ENCODE peak calls at places on chromosome 5, in five cellular contexts. R is neural progenitor cell, C is mesothelial cell of epicardium, P is GM20000, E is mucosa of descending colon. U is an unnamed sample.

GRCh38 chr5:108386345-108387061 is 4.6 kb upstream of the FBXL17 start:
- DNase-seq in R (no peak), C (no peak), P (no peak), E (no peak), U (no peak)

GRCh38 chr5:93384977-93385376 is 196.0 kb downstream of the NR2F1-AS1 start:
- DNase-seq in R (no peak), C (no peak), P (no peak), E (no peak), U (no peak)

GRCh38 chr5:41921166-41921565 is 3.9 kb upstream of the FBXO4 start:
- DNase-seq in R (no peak), C (no peak), P (no peak), E (no peak), U (no peak)

GRCh38 chr5:83035373-83036170 is 41.6 kb downstream of the TMEM167A start:
- DNase-seq in R (no peak), C (no peak), P (no peak), E (no peak), U (no peak)

GRCh38 chr5:2747372-2748179 is 3.9 kb downstream of the IRX2 start:
- DNase-seq in R (no peak), C (no peak), P (no peak), E (no peak), U (no peak)

GRCh38 chr5:160469156-160470144 is 47.8 kb downstream of the PTTG1 start:
- DNase-seq in R (no peak), C (no peak), P (no peak), E (no peak), U (no peak)

GRCh38 chr5:26700759-26701384 is 337.5 kb downstream of the CDH9 start:
- DNase-seq in R (peak), C (no peak), P (peak), E (no peak), U (no peak)

GRCh38 chr5:86814315-86814714 is 196.6 kb downstream of the COX7C start:
- DNase-seq in R (no peak), C (no peak), P (no peak), E (no peak), U (no peak)

GRCh38 chr5:152164860-152165259 is 240.2 kb upstream of the GLRA1 start:
- DNase-seq in R (peak), C (no peak), P (no peak), E (no peak), U (no peak)

GRCh38 chr5:171427318-171428167 is 8.1 kb downstream of the FGF18 start:
- DNase-seq in R (no peak), C (no peak), P (no peak), E (no peak), U (no peak)

GRCh38 chr5:4570047-4571015 is 569.8 kb upstream of the ADAMTS16 start:
- DNase-seq in R (no peak), C (no peak), P (no peak), E (no peak), U (no peak)

GRCh38 chr5:101047181-101047580 is 144.1 kb upstream of the ST8SIA4 start:
- DNase-seq in R (no peak), C (no peak), P (no peak), E (no peak), U (no peak)

GRCh38 chr5:17395106-17395505 is 102.9 kb upstream of the TAF11L2 start:
- DNase-seq in R (no peak), C (no peak), P (no peak), E (no peak), U (no peak)
- TF ChIP-seq CTCF in R (no peak), C (no peak), P (no peak), E (no peak), U (no peak)

GRCh38 chr5:178208540-178209227 is 4.4 kb downstream of the HNRNPAB start:
- DNase-seq in R (no peak), C (no peak), P (no peak), E (no peak), U (no peak)
- TF ChIP-seq CTCF in R (peak), C (no peak), P (no peak), E (no peak), U (no peak)

DNA sequence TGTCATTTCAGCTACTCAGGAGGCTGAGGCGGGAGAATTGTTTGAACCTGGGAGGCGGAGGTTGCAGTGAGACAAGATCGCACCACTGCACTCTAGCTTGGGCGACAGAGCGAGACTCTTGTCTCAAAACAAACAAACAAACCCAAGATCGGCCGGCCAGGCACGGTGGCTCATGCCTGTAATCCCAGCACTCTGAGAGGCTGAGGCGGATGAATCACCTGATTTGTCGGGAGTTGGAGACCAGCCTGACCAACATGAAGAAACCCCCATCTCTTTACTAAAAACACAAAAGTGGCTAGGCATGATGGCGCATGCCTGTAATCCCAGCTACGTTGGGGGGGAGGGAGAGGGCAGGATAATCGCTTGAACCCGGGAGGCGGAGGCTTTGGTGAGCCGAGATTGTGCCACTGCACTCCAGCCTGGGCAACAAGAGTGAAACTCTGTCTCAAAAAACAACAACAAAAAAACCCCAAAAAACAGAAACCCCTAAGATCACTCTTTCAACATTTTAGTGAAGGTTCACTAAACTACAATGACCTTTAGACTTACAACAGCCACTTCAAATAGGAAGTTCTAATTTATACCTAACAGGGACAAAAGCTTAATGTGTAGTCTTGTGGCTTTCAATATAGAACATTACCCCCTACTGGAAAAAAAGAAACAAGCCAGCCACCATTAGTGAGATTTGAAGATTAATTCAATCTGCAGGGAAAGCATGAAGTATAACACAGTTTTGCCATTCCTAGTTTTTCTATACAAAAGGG is 7.0 kb downstream of the HSPA9 start:
- DNase-seq in R (no peak), C (no peak), P (no peak), E (no peak), U (no peak)
- TF ChIP-seq CTCF in R (no peak), C (no peak), P (no peak), E (no peak), U (no peak)

GRCh38 chr5:134524826-134525686 is at the start of gene JADE2:
- DNase-seq in R (peak), C (peak), P (peak), E (peak), U (peak)
- TF ChIP-seq CTCF in R (no peak), C (no peak), P (no peak), E (no peak), U (no peak)

DNA sequence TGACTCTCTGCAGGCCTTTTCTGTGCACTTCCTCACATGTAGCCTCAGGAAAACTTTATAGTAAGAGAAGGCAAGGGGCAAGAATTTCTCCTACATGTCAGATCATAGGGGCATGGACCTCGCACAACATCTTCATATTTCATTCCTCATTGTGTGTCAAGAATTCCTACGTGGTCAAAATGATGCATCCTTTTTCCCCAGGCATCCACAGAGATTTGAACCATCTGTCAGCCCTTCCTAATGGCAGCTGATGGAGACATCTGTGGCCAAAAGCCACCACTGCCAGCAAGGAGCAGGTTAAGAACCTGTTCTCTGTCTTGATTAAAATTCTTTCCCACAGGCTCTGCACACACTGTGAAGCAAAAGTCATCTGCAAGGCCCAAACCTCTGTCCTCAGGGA is 42.5 kb downstream of the MFAP3 start:
- DNase-seq in R (no peak), C (no peak), P (no peak), E (no peak), U (no peak)
- TF ChIP-seq CTCF in R (no peak), C (no peak), P (no peak), E (no peak), U (no peak)

GRCh38 chr5:135880801-135881200 is 14.8 kb downstream of the IL9 start:
- DNase-seq in R (no peak), C (peak), P (no peak), E (no peak), U (no peak)

GRCh38 chr5:135879591-135879990 is 16.1 kb downstream of the IL9 start:
- DNase-seq in R (no peak), C (peak), P (no peak), E (no peak), U (no peak)

GRCh38 chr5:135878156-135878620 is 17.5 kb downstream of the IL9 start:
- DNase-seq in R (no peak), C (peak), P (no peak), E (no peak), U (no peak)

GRCh38 chr5:135881244-135881643 is 14.4 kb downstream of the IL9 start:
- DNase-seq in R (no peak), C (no peak), P (no peak), E (no peak), U (no peak)

GRCh38 chr5:135880278-135880677 is 15.4 kb downstream of the IL9 start:
- DNase-seq in R (peak), C (peak), P (no peak), E (peak), U (no peak)
- TF ChIP-seq CTCF in R (peak), C (no peak), P (no peak), E (no peak), U (no peak)

GRCh38 chr5:52800394-52801213 is 12.9 kb downstream of the ITGA1 start:
- DNase-seq in R (peak), C (peak), P (peak), E (peak), U (peak)
- TF ChIP-seq CTCF in R (no peak), C (no peak), P (no peak), E (no peak), U (peak)

U was measured in breast epithelium.